ENCODE peak calls at places on chromosomes 16 and 17, in nine cellular contexts. One of them, this sample, is unnamed.

GRCh38 chr16:54780266-54780665 is 150.4 kb upstream of the IRX5 start:
- DNase-seq in A549: no peak
- DNase-seq in RWPE1: no peak
- DNase-seq in neural progenitor cell: no peak
- DNase-seq in GM12865: no peak
- DNase-seq in gastrocnemius medialis: no peak
- DNase-seq in CD8-positive, alpha-beta T cell: no peak
- DNase-seq in astrocyte of the spinal cord: no peak
- DNase-seq in tibial nerve: no peak
- DNase-seq in this sample: no peak

GRCh38 chr17:77208217-77208808 is 67.5 kb downstream of the SEC14L1 start:
- DNase-seq in A549: peak; percentile 36
- DNase-seq in RWPE1: no peak
- DNase-seq in neural progenitor cell: peak; percentile 45
- DNase-seq in GM12865: no peak
- DNase-seq in gastrocnemius medialis: peak; percentile 68
- DNase-seq in CD8-positive, alpha-beta T cell: no peak
- DNase-seq in astrocyte of the spinal cord: peak; percentile 63
- DNase-seq in tibial nerve: peak; percentile 35
- DNase-seq in this sample: no peak

GRCh38 chr16:48378836-48379235 is 6.4 kb downstream of the SIAH1 start:
- DNase-seq in A549: no peak
- DNase-seq in RWPE1: no peak
- DNase-seq in neural progenitor cell: no peak
- DNase-seq in GM12865: no peak
- DNase-seq in gastrocnemius medialis: no peak
- DNase-seq in CD8-positive, alpha-beta T cell: no peak
- DNase-seq in astrocyte of the spinal cord: no peak
- DNase-seq in tibial nerve: no peak
- DNase-seq in this sample: no peak

GRCh38 chr16:19432429-19432828 is 14.7 kb downstream of the TMC5 start:
- DNase-seq in A549: peak; percentile 90
- DNase-seq in RWPE1: no peak
- DNase-seq in neural progenitor cell: no peak
- DNase-seq in GM12865: no peak
- DNase-seq in gastrocnemius medialis: no peak
- DNase-seq in CD8-positive, alpha-beta T cell: no peak
- DNase-seq in astrocyte of the spinal cord: no peak
- DNase-seq in tibial nerve: no peak
- DNase-seq in this sample: no peak

GRCh38 chr16:1543085-1543896 is 9.8 kb downstream of the TMEM204 start:
- DNase-seq in A549: peak; percentile 38
- DNase-seq in RWPE1: peak; percentile 82
- DNase-seq in neural progenitor cell: peak; percentile 17
- DNase-seq in GM12865: peak; percentile 30
- DNase-seq in gastrocnemius medialis: peak; percentile 21
- DNase-seq in CD8-positive, alpha-beta T cell: no peak
- DNase-seq in astrocyte of the spinal cord: peak; percentile 65
- DNase-seq in tibial nerve: peak; percentile 38
- DNase-seq in this sample: peak; percentile 77

GRCh38 chr17:29162909-29163341 is 17.3 kb downstream of the MYO18A start:
- DNase-seq in A549: no peak
- DNase-seq in RWPE1: no peak
- DNase-seq in neural progenitor cell: no peak
- DNase-seq in GM12865: no peak
- DNase-seq in gastrocnemius medialis: no peak
- DNase-seq in CD8-positive, alpha-beta T cell: no peak
- DNase-seq in astrocyte of the spinal cord: no peak
- DNase-seq in tibial nerve: no peak
- DNase-seq in this sample: no peak

GRCh38 chr16:57192146-57192545 is 6.0 kb downstream of the RSPRY1 start:
- DNase-seq in A549: no peak
- DNase-seq in RWPE1: no peak
- DNase-seq in neural progenitor cell: no peak
- DNase-seq in GM12865: no peak
- DNase-seq in gastrocnemius medialis: no peak
- DNase-seq in CD8-positive, alpha-beta T cell: no peak
- DNase-seq in astrocyte of the spinal cord: peak; percentile 77
- DNase-seq in tibial nerve: no peak
- DNase-seq in this sample: no peak

GRCh38 chr16:21260870-21261791 is 17.0 kb downstream of the CRYM start:
- DNase-seq in A549: peak; percentile 89
- DNase-seq in RWPE1: peak; percentile 91
- DNase-seq in neural progenitor cell: no peak
- DNase-seq in GM12865: no peak
- DNase-seq in gastrocnemius medialis: no peak
- DNase-seq in CD8-positive, alpha-beta T cell: no peak
- DNase-seq in astrocyte of the spinal cord: peak; percentile 92
- DNase-seq in tibial nerve: no peak
- DNase-seq in this sample: no peak

GRCh38 chr17:54760836-54761235 is 139.8 kb upstream of the TOM1L1 start:
- DNase-seq in A549: no peak
- DNase-seq in RWPE1: no peak
- DNase-seq in neural progenitor cell: no peak
- DNase-seq in GM12865: no peak
- DNase-seq in gastrocnemius medialis: no peak
- DNase-seq in CD8-positive, alpha-beta T cell: no peak
- DNase-seq in astrocyte of the spinal cord: no peak
- DNase-seq in tibial nerve: no peak
- DNase-seq in this sample: no peak

GRCh38 chr17:82092628-82092994 is 5.4 kb downstream of the FASN start:
- DNase-seq in A549: no peak
- DNase-seq in RWPE1: no peak
- DNase-seq in neural progenitor cell: no peak
- DNase-seq in GM12865: no peak
- DNase-seq in gastrocnemius medialis: no peak
- DNase-seq in CD8-positive, alpha-beta T cell: no peak
- DNase-seq in astrocyte of the spinal cord: no peak
- DNase-seq in tibial nerve: no peak
- DNase-seq in this sample: no peak

GRCh38 chr16:83925095-83925905 is 26.4 kb downstream of the MLYCD start:
- DNase-seq in A549: no peak
- DNase-seq in RWPE1: no peak
- DNase-seq in neural progenitor cell: no peak
- DNase-seq in GM12865: no peak
- DNase-seq in gastrocnemius medialis: no peak
- DNase-seq in CD8-positive, alpha-beta T cell: no peak
- DNase-seq in astrocyte of the spinal cord: no peak
- DNase-seq in tibial nerve: no peak
- DNase-seq in this sample: no peak

GRCh38 chr16:46974352-46974751 is 878 bp upstream of the DNAJA2 start:
- DNase-seq in A549: peak; percentile 47
- DNase-seq in RWPE1: peak; percentile 8
- DNase-seq in neural progenitor cell: peak; percentile 13
- DNase-seq in GM12865: peak; percentile 82
- DNase-seq in gastrocnemius medialis: no peak
- DNase-seq in CD8-positive, alpha-beta T cell: no peak
- DNase-seq in astrocyte of the spinal cord: no peak
- DNase-seq in tibial nerve: peak; percentile 11
- DNase-seq in this sample: peak; percentile 65

GRCh38 chr16:70433456-70434103 is 5.3 kb downstream of the ST3GAL2 start:
- DNase-seq in A549: peak; percentile 48
- DNase-seq in RWPE1: no peak
- DNase-seq in neural progenitor cell: no peak
- DNase-seq in GM12865: no peak
- DNase-seq in gastrocnemius medialis: no peak
- DNase-seq in CD8-positive, alpha-beta T cell: no peak
- DNase-seq in astrocyte of the spinal cord: peak; percentile 72
- DNase-seq in tibial nerve: no peak
- DNase-seq in this sample: no peak

GRCh38 chr17:10022416-10022815 is 117.3 kb upstream of the RCVRN start:
- DNase-seq in A549: no peak
- DNase-seq in RWPE1: no peak
- DNase-seq in neural progenitor cell: peak; percentile 20
- DNase-seq in GM12865: no peak
- DNase-seq in gastrocnemius medialis: no peak
- DNase-seq in CD8-positive, alpha-beta T cell: no peak
- DNase-seq in astrocyte of the spinal cord: no peak
- DNase-seq in tibial nerve: no peak
- DNase-seq in this sample: no peak

GRCh38 chr17:14749269-14749668 is 448.4 kb downstream of the HS3ST3B1 start:
- DNase-seq in A549: no peak
- DNase-seq in RWPE1: no peak
- DNase-seq in neural progenitor cell: no peak
- DNase-seq in GM12865: no peak
- DNase-seq in gastrocnemius medialis: no peak
- DNase-seq in CD8-positive, alpha-beta T cell: no peak
- DNase-seq in astrocyte of the spinal cord: no peak
- DNase-seq in tibial nerve: no peak
- DNase-seq in this sample: no peak

GRCh38 chr16:75764154-75764768 is 38.0 kb upstream of the CPHXL start:
- DNase-seq in A549: peak; percentile 72
- DNase-seq in RWPE1: peak; percentile 51
- DNase-seq in neural progenitor cell: peak; percentile 79
- DNase-seq in GM12865: peak; percentile 87
- DNase-seq in gastrocnemius medialis: no peak
- DNase-seq in CD8-positive, alpha-beta T cell: peak; percentile 62
- DNase-seq in astrocyte of the spinal cord: peak; percentile 72
- DNase-seq in tibial nerve: peak; percentile 61
- DNase-seq in this sample: peak; percentile 67
- TF ChIP-seq CTCF in A549: peak; percentile 84
- TF ChIP-seq CTCF in RWPE1: peak; percentile 78
- TF ChIP-seq CTCF in neural progenitor cell: peak; percentile 84
- TF ChIP-seq CTCF in GM12865: peak; percentile 87
- TF ChIP-seq CTCF in gastrocnemius medialis: peak; percentile 24
- TF ChIP-seq CTCF in CD8-positive, alpha-beta T cell: peak; percentile 83
- TF ChIP-seq CTCF in astrocyte of the spinal cord: peak; percentile 80
- TF ChIP-seq CTCF in tibial nerve: peak; percentile 66
- TF ChIP-seq CTCF in this sample: peak; percentile 82

DNA sequence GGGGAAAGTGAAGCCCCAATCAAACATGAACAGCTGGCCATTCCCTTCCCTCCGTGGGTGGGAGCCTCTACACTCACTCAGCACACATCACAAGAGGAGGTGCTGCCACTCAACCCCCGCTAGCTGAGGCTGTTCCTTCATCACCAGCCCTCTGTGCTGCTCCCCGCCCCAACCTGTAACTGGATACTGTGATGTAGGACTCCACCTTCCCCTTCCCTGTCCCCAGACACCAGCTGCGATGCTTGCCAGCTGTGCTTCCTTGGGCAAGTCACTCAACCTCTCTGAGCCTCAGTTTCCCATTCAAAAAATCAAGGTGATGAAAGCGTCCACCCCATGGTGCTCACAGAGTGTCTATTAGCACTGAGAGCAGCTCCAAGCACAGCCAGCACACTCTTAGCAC is 273.2 kb downstream of the MRTFB start:
- DNase-seq in A549: no peak
- DNase-seq in RWPE1: no peak
- DNase-seq in neural progenitor cell: no peak
- DNase-seq in GM12865: no peak
- DNase-seq in gastrocnemius medialis: no peak
- DNase-seq in CD8-positive, alpha-beta T cell: no peak
- DNase-seq in astrocyte of the spinal cord: no peak
- DNase-seq in tibial nerve: no peak
- DNase-seq in this sample: no peak
- TF ChIP-seq CTCF in A549: no peak
- TF ChIP-seq CTCF in RWPE1: no peak
- TF ChIP-seq CTCF in neural progenitor cell: no peak
- TF ChIP-seq CTCF in GM12865: no peak
- TF ChIP-seq CTCF in gastrocnemius medialis: no peak
- TF ChIP-seq CTCF in CD8-positive, alpha-beta T cell: no peak
- TF ChIP-seq CTCF in astrocyte of the spinal cord: no peak
- TF ChIP-seq CTCF in tibial nerve: no peak
- TF ChIP-seq CTCF in this sample: no peak

GRCh38 chr16:51149251-51149661 is 1.8 kb downstream of the SALL1 start:
- DNase-seq in A549: no peak
- DNase-seq in RWPE1: no peak
- DNase-seq in neural progenitor cell: peak; percentile 30
- DNase-seq in GM12865: no peak
- DNase-seq in gastrocnemius medialis: no peak
- DNase-seq in CD8-positive, alpha-beta T cell: no peak
- DNase-seq in astrocyte of the spinal cord: peak; percentile 55
- DNase-seq in tibial nerve: no peak
- DNase-seq in this sample: no peak

GRCh38 chr16:51144203-51144602 is 6.9 kb downstream of the SALL1 start:
- DNase-seq in A549: no peak
- DNase-seq in RWPE1: no peak
- DNase-seq in neural progenitor cell: no peak
- DNase-seq in GM12865: no peak
- DNase-seq in gastrocnemius medialis: no peak
- DNase-seq in CD8-positive, alpha-beta T cell: no peak
- DNase-seq in astrocyte of the spinal cord: peak; percentile 45
- DNase-seq in tibial nerve: no peak
- DNase-seq in this sample: no peak

GRCh38 chr16:51147776-51148673 is 3.0 kb downstream of the SALL1 start:
- DNase-seq in A549: no peak
- DNase-seq in RWPE1: no peak
- DNase-seq in neural progenitor cell: peak; percentile 27
- DNase-seq in GM12865: no peak
- DNase-seq in gastrocnemius medialis: no peak
- DNase-seq in CD8-positive, alpha-beta T cell: no peak
- DNase-seq in astrocyte of the spinal cord: peak; percentile 67
- DNase-seq in tibial nerve: no peak
- DNase-seq in this sample: no peak

GRCh38 chr16:51148674-51149228 is 2.3 kb downstream of the SALL1 start:
- DNase-seq in A549: no peak
- DNase-seq in RWPE1: no peak
- DNase-seq in neural progenitor cell: no peak
- DNase-seq in GM12865: no peak
- DNase-seq in gastrocnemius medialis: no peak
- DNase-seq in CD8-positive, alpha-beta T cell: no peak
- DNase-seq in astrocyte of the spinal cord: peak; percentile 47
- DNase-seq in tibial nerve: no peak
- DNase-seq in this sample: no peak

DNA sequence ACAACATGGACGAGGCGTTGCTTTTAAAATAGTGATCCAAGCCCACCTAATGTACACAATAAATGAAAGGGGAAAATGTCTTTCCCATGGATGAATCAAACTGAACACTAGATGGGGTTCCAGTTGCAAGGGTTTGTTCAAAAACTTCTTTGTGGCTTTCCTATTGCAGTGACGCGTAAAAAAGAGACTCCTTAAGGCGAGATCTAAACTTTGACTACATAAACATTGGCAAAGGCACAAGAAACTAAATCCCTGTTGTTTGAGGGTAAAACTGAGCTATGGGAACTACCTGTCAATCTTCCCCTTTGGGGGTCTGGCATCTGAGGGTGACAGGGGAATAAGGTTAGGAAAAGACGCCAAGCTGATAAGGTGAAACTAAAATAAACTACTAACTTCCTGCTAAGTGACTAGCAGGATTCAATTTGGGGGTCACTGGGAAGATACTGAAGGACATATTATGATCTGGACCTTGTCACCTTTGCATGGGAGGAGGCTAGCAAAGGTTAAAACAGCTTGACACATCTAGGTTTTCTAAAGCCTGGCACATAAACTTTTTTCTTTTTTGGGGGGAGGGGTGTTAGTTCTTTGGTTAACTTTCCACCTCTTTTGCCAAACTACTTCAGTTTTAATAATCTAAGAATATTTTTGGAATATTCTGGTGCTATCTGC is 4.7 kb downstream of the SALL1 start:
- DNase-seq in A549: no peak
- DNase-seq in RWPE1: no peak
- DNase-seq in neural progenitor cell: peak; percentile 44
- DNase-seq in GM12865: no peak
- DNase-seq in gastrocnemius medialis: no peak
- DNase-seq in CD8-positive, alpha-beta T cell: no peak
- DNase-seq in astrocyte of the spinal cord: peak; percentile 77
- DNase-seq in tibial nerve: no peak
- DNase-seq in this sample: no peak
- TF ChIP-seq CTCF in A549: no peak
- TF ChIP-seq CTCF in RWPE1: no peak
- TF ChIP-seq CTCF in neural progenitor cell: peak; percentile 39
- TF ChIP-seq CTCF in GM12865: no peak
- TF ChIP-seq CTCF in gastrocnemius medialis: no peak
- TF ChIP-seq CTCF in CD8-positive, alpha-beta T cell: no peak
- TF ChIP-seq CTCF in astrocyte of the spinal cord: peak; percentile 59
- TF ChIP-seq CTCF in tibial nerve: no peak
- TF ChIP-seq CTCF in this sample: no peak

GRCh38 chr17:27236710-27237315 is 57.1 kb upstream of the WSB1 start:
- DNase-seq in A549: peak; percentile 78
- DNase-seq in RWPE1: peak; percentile 62
- DNase-seq in neural progenitor cell: peak; percentile 73
- DNase-seq in GM12865: peak; percentile 83
- DNase-seq in gastrocnemius medialis: peak; percentile 38
- DNase-seq in CD8-positive, alpha-beta T cell: peak; percentile 81
- DNase-seq in astrocyte of the spinal cord: peak; percentile 78
- DNase-seq in tibial nerve: peak; percentile 98
- DNase-seq in this sample: peak; percentile 70
- TF ChIP-seq CTCF in A549: peak; percentile 96
- TF ChIP-seq CTCF in RWPE1: peak; percentile 85
- TF ChIP-seq CTCF in neural progenitor cell: peak; percentile 89
- TF ChIP-seq CTCF in GM12865: peak; percentile 81
- TF ChIP-seq CTCF in gastrocnemius medialis: peak; percentile 94
- TF ChIP-seq CTCF in CD8-positive, alpha-beta T cell: peak; percentile 94
- TF ChIP-seq CTCF in astrocyte of the spinal cord: peak; percentile 87
- TF ChIP-seq CTCF in tibial nerve: peak; percentile 92
- TF ChIP-seq CTCF in this sample: peak; percentile 77